ENCODE peak calls at places on chromosomes 5 and 9, in eight cellular contexts. Z is effector memory CD8-positive, alpha-beta T cell; O is NCI-H1092 treated with DMSO at 0.1 percent for 48 hours; U is stimulated activated CD4-positive, alpha-beta T cell treated with anti-CD3 and anti-CD28 coated beads, Interleukin-1b, Interleukin-23, amount 100 ng/mL, for 1 hour; N is HS-5; J is NCI-H345; E is SHP77; K is skeletal muscle cell. P is an unnamed sample.

GRCh38 chr9:124423591-124423990 is 8.3 kb upstream of the PSMB7 start:
- DNase-seq in Z (no peak), O (no peak), U (no peak), N (no peak), J (no peak), E (no peak), K (no peak), P (no peak)

GRCh38 chr5:177384134-177384533 is at the start of gene SLC34A1:
- DNase-seq in Z (no peak), O (no peak), U (no peak), N (no peak), J (no peak), E (no peak), K (no peak), P (no peak)

GRCh38 chr5:173011602-173012001 is 28.0 kb downstream of the ATP6V0E1 start:
- DNase-seq in Z (no peak), O (no peak), U (no peak), N (no peak), J (no peak), E (no peak), K (peak), P (no peak)

GRCh38 chr9:35712762-35713400 is 19.1 kb downstream of the TLN1 start:
- DNase-seq in Z (no peak), O (no peak), U (no peak), N (no peak), J (no peak), E (no peak), K (no peak), P (no peak)

GRCh38 chr5:167643616-167644015 is 647.8 kb upstream of the WWC1 start:
- DNase-seq in Z (no peak), O (no peak), U (no peak), N (no peak), J (no peak), E (no peak), K (no peak), P (no peak)

GRCh38 chr9:34793428-34793827 is 83.5 kb upstream of the CCL21 start:
- DNase-seq in Z (no peak), O (no peak), U (no peak), N (no peak), J (no peak), E (no peak), K (no peak), P (no peak)

GRCh38 chr9:116596646-116597045 is 90.5 kb upstream of the TRIM32 start:
- DNase-seq in Z (no peak), O (no peak), U (no peak), N (no peak), J (no peak), E (no peak), K (no peak), P (no peak)

GRCh38 chr5:133307275-133307674 is 255.5 kb downstream of the HSPA4 start:
- DNase-seq in Z (no peak), O (no peak), U (no peak), N (no peak), J (no peak), E (no peak), K (no peak), P (no peak)

GRCh38 chr9:72322678-72323077 is 42.3 kb downstream of the ZFAND5 start:
- DNase-seq in Z (no peak), O (no peak), U (no peak), N (no peak), J (no peak), E (no peak), K (no peak), P (no peak)

GRCh38 chr5:140725799-140726471 is 25.7 kb downstream of the ZMAT2 start:
- DNase-seq in Z (peak), O (no peak), U (peak), N (peak), J (no peak), E (peak), K (peak), P (peak)

GRCh38 chr5:26236936-26237335 is 801.5 kb downstream of the CDH9 start:
- DNase-seq in Z (no peak), O (no peak), U (no peak), N (no peak), J (no peak), E (no peak), K (no peak), P (no peak)

GRCh38 chr5:134224905-134225779 is 731 bp downstream of the PPP2CA start:
- DNase-seq in Z (peak), O (peak), U (peak), N (peak), J (peak), E (peak), K (no peak), P (peak)

GRCh38 chr9:135214054-135214640 is 126.7 kb downstream of the OLFM1 start:
- DNase-seq in Z (no peak), O (no peak), U (no peak), N (no peak), J (no peak), E (no peak), K (no peak), P (no peak)

GRCh38 chr5:144183254-144183889 is 12.7 kb downstream of the KCTD16 start:
- DNase-seq in Z (no peak), O (peak), U (no peak), N (no peak), J (peak), E (peak), K (no peak), P (peak)

GRCh38 chr5:149392718-149393117 is 13.6 kb upstream of the IL17B start:
- DNase-seq in Z (no peak), O (no peak), U (no peak), N (no peak), J (no peak), E (no peak), K (peak), P (peak)

GRCh38 chr5:87746891-87747366 is 334.2 kb upstream of the CCNH start:
- DNase-seq in Z (no peak), O (no peak), U (no peak), N (peak), J (no peak), E (no peak), K (no peak), P (no peak)

GRCh38 chr5:150671509-150672236 is 10.6 kb downstream of the MYOZ3 start:
- DNase-seq in Z (no peak), O (no peak), U (no peak), N (no peak), J (no peak), E (no peak), K (no peak), P (peak)

GRCh38 chr5:67361932-67362729 is 165.5 kb upstream of the CD180 start:
- DNase-seq in Z (no peak), O (no peak), U (no peak), N (no peak), J (no peak), E (no peak), K (peak), P (peak)

GRCh38 chr5:10254686-10255085 is 4.6 kb downstream of the CCT5 start:
- DNase-seq in Z (no peak), O (no peak), U (no peak), N (no peak), J (no peak), E (no peak), K (no peak), P (no peak)

GRCh38 chr5:150469718-150470470 is 20.4 kb upstream of the RPS14 start:
- DNase-seq in Z (no peak), O (no peak), U (no peak), N (peak), J (no peak), E (no peak), K (peak), P (peak)

GRCh38 chr5:146399446-146399845 is 47.7 kb upstream of the TCERG1 start:
- DNase-seq in Z (no peak), O (no peak), U (no peak), N (no peak), J (no peak), E (no peak), K (no peak), P (peak)

GRCh38 chr5:54217826-54218503 is 92.4 kb downstream of the ARL15 start:
- DNase-seq in Z (no peak), O (peak), U (no peak), N (peak), J (peak), E (peak), K (peak), P (peak)

GRCh38 chr5:26229848-26230247 is 808.5 kb downstream of the CDH9 start:
- DNase-seq in Z (no peak), O (no peak), U (no peak), N (no peak), J (no peak), E (no peak), K (no peak), P (no peak)

P was measured in adipocyte.